ENCODE peak calls at places on chromosomes 4 and X, in seven cellular contexts. O is thoracic aorta, T is epithelial cell of proximal tubule, Z is heart right ventricle, G is ascending aorta, A is astrocyte of the spinal cord, S is breast epithelium. J is an unnamed sample.

GRCh38 chrX:71098951-71099506 is 3.4 kb downstream of the FOXO4 start:
- DNase-seq in A (no peak), Z (no peak), S (no peak), G (no peak), O (no peak), T (no peak), J (no peak)

GRCh38 chr4:20422398-20422797 is 170.7 kb downstream of the SLIT2 start:
- DNase-seq in Z (no peak), A (peak), G (peak), S (no peak), O (no peak), T (no peak), J (peak)

GRCh38 chrX:151750511-151750910 is 16.0 kb downstream of the CNGA2 start:
- DNase-seq in Z (no peak), O (no peak), G (no peak), S (no peak), A (no peak), T (no peak), J (no peak)

GRCh38 chrX:85244411-85245210 is 820 bp downstream of the ZNF711 start:
- DNase-seq in G (no peak), T (no peak), S (no peak), A (peak), Z (no peak), O (no peak), J (no peak)

GRCh38 chr4:65502151-65502691 is 168.1 kb downstream of the EPHA5 start:
- DNase-seq in A (peak), T (no peak), O (no peak), G (no peak), S (no peak), Z (no peak), J (no peak)

GRCh38 chr4:141636077-141636770 is at the start of gene IL15:
- DNase-seq in A (peak), O (peak), G (peak), Z (peak), S (peak), T (no peak), J (no peak)

GRCh38 chr4:150389896-150390530 is 191.9 kb upstream of the MAB21L2 start:
- DNase-seq in O (no peak), S (no peak), G (no peak), A (peak), Z (no peak), T (no peak), J (no peak)

GRCh38 chr4:133188433-133189175 is 39.5 kb downstream of the PCDH10 start:
- DNase-seq in S (no peak), A (peak), Z (no peak), G (no peak), O (no peak), T (no peak), J (no peak)

GRCh38 chr4:185599844-185600243 is 64.5 kb upstream of the PDLIM3 start:
- DNase-seq in Z (no peak), S (no peak), O (no peak), A (no peak), G (no peak), T (no peak), J (no peak)

GRCh38 chr4:79121875-79122358 is 182.7 kb upstream of the PAQR3 start:
- DNase-seq in A (no peak), G (no peak), O (no peak), Z (no peak), S (no peak), T (no peak), J (no peak)

GRCh38 chrX:120660638-120661037 is 30.8 kb upstream of the C1GALT1C1 start:
- DNase-seq in Z (no peak), S (no peak), T (no peak), A (no peak), G (no peak), O (no peak), J (no peak)

GRCh38 chr4:159902648-159903047 is 799.8 kb downstream of the RAPGEF2 start:
- DNase-seq in G (no peak), O (no peak), A (no peak), Z (no peak), T (no peak), S (no peak), J (no peak)

GRCh38 chr4:121656269-121656641 is 40.5 kb downstream of the ANXA5 start:
- DNase-seq in O (peak), A (peak), G (peak), T (peak), Z (no peak), S (no peak), J (no peak)

GRCh38 chr4:2413821-2414610 is 4.4 kb downstream of the ZFYVE28 start:
- DNase-seq in G (no peak), O (no peak), Z (no peak), S (no peak), A (no peak), T (no peak), J (no peak)

GRCh38 chr4:107599841-107600240 is 120.2 kb downstream of the PAPSS1 start:
- DNase-seq in A (no peak), O (no peak), S (no peak), G (no peak), T (no peak), Z (no peak), J (no peak)

GRCh38 chr4:78661923-78662521 is 110.5 kb downstream of the ANXA3 start:
- DNase-seq in T (no peak), S (no peak), G (no peak), Z (no peak), A (peak), O (no peak), J (no peak)

GRCh38 chrX:153772608-153773217 is 8.1 kb upstream of the SRPK3 start:
- DNase-seq in Z (peak), T (no peak), S (no peak), O (no peak), G (no peak), A (no peak), J (no peak)

GRCh38 chr4:42357325-42357724 is 40.0 kb upstream of the SHISA3 start:
- DNase-seq in Z (no peak), G (no peak), A (no peak), O (no peak), T (no peak), S (no peak), J (no peak)

GRCh38 chr4:36317731-36318130 is 36.3 kb downstream of the DTHD1 start:
- DNase-seq in O (no peak), A (peak), S (no peak), Z (no peak), G (no peak), T (no peak), J (no peak)

GRCh38 chr4:141853091-141853734 is 216.8 kb downstream of the IL15 start:
- DNase-seq in T (peak), S (no peak), Z (no peak), A (no peak), O (no peak), G (no peak), J (peak)

GRCh38 chrX:128106630-128107029 is 54.4 kb upstream of the ACTRT1 start:
- DNase-seq in S (no peak), A (no peak), O (no peak), G (no peak), T (no peak), Z (no peak), J (no peak)

GRCh38 chr4:170090667-170091052 is 904 bp upstream of the AADAT start:
- DNase-seq in S (no peak), A (no peak), G (no peak), T (no peak), O (no peak), Z (no peak), J (no peak)

GRCh38 chr4:76607266-76607799 is 172.3 kb downstream of the SHROOM3 start:
- DNase-seq in T (no peak), S (no peak), O (no peak), G (no peak), A (no peak), Z (no peak), J (no peak)

GRCh38 chr4:167238226-167238625 is 3.9 kb upstream of the SPOCK3 start:
- DNase-seq in Z (no peak), S (no peak), O (no peak), T (no peak), A (no peak), G (no peak), J (no peak)

GRCh38 chrX:138886769-138887168 is 175.3 kb upstream of the FGF13 start:
- DNase-seq in A (peak), O (no peak), Z (no peak), G (no peak), T (peak), S (peak), J (no peak)

GRCh38 chr4:106238819-106239420 is 77.1 kb downstream of the TBCK start:
- DNase-seq in O (no peak), S (no peak), T (peak), G (no peak), A (peak), Z (no peak), J (peak)

DNA sequence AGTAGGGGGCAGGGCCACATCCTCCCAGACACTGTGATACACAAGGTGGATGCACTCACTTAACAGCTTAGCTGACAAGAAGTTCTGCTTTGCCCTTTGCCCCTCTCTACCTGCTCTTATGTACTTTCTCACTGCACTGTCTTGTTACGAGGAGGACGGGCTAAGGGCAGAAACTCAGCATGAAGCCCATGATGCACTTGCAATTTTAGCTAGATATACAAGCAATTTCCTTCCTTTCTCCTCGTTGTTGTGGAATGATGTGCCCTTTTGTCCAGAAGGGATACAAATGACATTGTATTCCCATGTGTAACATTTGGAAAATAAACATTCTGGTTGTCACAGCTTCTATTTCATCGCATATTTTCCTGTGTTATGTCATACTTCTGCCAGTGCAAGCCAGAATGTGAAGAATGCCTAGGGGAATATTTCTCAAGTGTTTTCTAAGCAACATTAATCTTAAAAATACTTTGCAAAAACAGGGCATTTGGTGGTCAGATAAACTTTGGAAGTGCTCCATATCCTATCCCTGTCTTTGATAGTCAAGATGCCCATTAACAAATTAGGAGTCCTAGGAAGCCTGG is 47.2 kb downstream of the MAOA start:
- DNase-seq in G (no peak), S (no peak), A (peak), Z (no peak), O (no peak), T (peak), J (peak)
- H3K4me3 ChIP-seq in G (no peak), S (no peak), A (no peak), Z (no peak), O (no peak), T (no peak), J (no peak)

DNA sequence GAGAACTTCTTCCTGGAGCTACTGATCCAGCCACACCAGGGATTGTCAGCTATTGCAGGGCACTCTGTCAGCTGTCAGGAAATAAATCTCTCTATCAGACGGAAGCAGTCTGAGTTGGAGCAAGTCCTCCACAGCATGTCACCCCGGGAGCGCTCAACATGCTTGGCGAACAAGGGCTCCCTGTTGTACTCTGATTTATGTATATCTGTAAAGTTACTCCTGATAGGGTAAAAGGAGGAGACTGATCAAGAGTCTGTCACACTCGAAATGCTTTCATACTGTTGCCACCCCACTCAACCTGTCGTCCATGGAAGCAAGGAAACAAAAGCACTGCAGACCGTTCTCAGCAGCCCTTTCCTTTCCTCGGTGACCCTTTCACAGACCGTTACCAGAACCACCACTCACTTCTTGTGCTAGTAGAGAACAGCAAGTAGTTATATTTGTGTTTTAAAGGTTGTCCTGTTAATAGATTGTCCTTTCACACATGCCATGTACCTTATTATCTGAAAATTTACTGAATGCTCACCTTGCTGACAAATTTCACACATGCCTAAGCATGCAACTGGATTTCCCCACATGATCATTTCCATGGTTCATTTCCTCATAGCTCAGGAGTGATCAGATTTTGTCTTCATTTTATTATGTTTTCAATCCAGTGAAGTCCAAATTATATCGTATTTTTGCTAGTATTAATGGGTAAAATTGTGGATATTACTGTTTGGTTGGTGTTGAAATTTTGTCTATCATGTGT is 2108.9 kb upstream of the TENM3 start:
- DNase-seq in S (no peak), Z (no peak), O (no peak), G (no peak), T (peak), A (peak), J (no peak)
- H3K4me3 ChIP-seq in S (no peak), Z (peak), O (no peak), G (peak), T (peak), A (no peak), J (peak)

GRCh38 chrX:18394477-18394876 is 30.9 kb upstream of the CDKL5 start:
- DNase-seq in Z (no peak), G (no peak), S (no peak), O (no peak), T (no peak), A (peak), J (no peak)
- H3K4me3 ChIP-seq in Z (no peak), G (no peak), S (no peak), O (peak), T (no peak), A (no peak), J (no peak)

GRCh38 chr4:83361416-83362196 is 27.0 kb upstream of the HPSE start:
- DNase-seq in A (no peak), Z (no peak), S (no peak), O (no peak), G (no peak), T (no peak), J (no peak)
- H3K4me3 ChIP-seq in A (no peak), Z (no peak), S (no peak), O (no peak), G (no peak), T (no peak), J (no peak)

GRCh38 chr4:678331-678734 is 4.0 kb downstream of the MYL5 start:
- DNase-seq in Z (no peak), G (no peak), A (no peak), T (no peak), S (no peak), O (no peak), J (no peak)
- H3K4me3 ChIP-seq in Z (no peak), G (no peak), A (no peak), T (no peak), S (no peak), O (no peak), J (no peak)

GRCh38 chr4:24428850-24429249 is 155.5 kb downstream of the DHX15 start:
- DNase-seq in G (no peak), O (no peak), T (no peak), Z (no peak), A (no peak), S (no peak), J (no peak)
- H3K4me3 ChIP-seq in G (no peak), O (no peak), T (no peak), Z (no peak), A (no peak), S (no peak), J (no peak)

GRCh38 chr4:69060651-69061308 is 35.5 kb upstream of the UGT2B7 start:
- DNase-seq in S (no peak), T (no peak), G (no peak), O (no peak), Z (no peak), A (no peak), J (no peak)

GRCh38 chr4:69056921-69057562 is 39.2 kb upstream of the UGT2B7 start:
- DNase-seq in T (peak), A (no peak), Z (no peak), S (no peak), O (no peak), G (no peak), J (peak)

GRCh38 chr4:69057620-69058409 is 38.5 kb upstream of the UGT2B7 start:
- DNase-seq in A (peak), T (no peak), S (no peak), O (no peak), Z (no peak), G (no peak), J (no peak)

GRCh38 chr4:69054578-69055200 is 41.6 kb upstream of the UGT2B7 start:
- DNase-seq in Z (no peak), T (peak), S (no peak), O (no peak), G (no peak), A (peak), J (peak)

DNA sequence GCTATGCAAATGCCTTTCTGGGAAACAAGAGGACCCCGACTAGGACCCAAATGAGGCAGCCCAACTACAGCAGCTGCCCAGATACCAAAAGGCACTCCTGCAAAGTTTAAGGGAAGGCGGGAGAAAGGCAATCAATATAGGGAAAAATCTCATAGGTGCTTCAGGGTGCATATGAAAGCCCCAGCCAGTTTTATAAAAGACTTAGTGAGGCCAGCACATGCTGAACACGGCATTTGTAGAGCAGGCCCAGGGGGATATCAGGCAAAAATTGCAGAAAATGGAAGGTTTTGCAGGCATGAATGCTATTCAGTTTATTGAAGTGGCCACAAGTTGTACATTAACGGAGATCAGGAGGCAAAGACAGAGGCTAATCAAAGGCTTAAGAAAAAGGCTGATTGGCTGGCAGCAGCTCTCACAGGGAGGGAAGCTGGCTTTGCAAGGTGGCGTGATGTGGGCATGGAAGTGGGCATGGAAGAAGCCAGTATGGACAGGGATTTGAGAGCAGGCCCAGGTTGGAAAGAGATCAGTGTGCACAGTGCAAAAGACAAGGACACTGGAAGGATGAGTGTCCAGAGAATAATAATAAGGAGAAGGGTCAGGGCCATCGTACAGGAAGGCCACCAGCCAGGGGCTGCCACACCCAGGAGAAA is 37.7 kb upstream of the UGT2B7 start:
- DNase-seq in T (no peak), Z (no peak), A (no peak), O (no peak), G (no peak), S (no peak), J (no peak)
- H3K4me3 ChIP-seq in T (peak), Z (no peak), A (no peak), O (no peak), G (no peak), S (no peak), J (no peak)

DNA sequence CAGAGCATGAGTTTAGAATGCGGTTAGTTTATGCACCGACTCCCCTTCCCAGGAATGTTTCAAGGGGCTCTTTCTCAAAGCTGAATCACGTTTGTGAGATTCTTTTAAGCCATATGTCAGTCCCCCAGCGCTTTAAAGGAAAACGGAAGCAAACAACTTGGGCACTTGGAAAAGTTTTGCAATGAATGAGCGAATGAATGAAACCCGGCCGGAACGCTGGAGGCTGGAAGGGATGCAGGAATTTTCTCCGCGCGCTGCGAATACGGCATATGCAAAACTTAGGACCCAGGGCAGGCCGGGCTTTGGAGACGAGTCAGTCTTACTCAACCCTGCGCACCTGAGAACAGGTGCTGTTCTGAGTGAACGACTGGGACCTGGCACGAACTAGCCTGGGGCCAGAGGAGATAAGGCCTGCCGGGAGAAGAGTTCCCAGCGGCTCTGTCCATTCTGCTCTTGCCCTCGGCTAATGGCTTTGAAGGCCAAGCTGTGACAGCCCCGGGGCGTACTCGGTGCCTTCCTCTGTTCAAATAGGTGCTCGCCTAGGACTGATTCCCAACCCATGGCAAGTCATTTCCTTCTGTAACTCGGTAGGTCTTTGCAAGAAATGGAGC is 763 bp upstream of the NRK start:
- DNase-seq in T (no peak), G (no peak), A (peak), S (peak), O (no peak), Z (no peak), J (peak)
- H3K4me3 ChIP-seq in T (peak), G (peak), A (peak), S (peak), O (peak), Z (peak), J (peak)

J was measured in kidney epithelial cell.